ENCODE peak calls at places on chromosome 17, in four cellular contexts. M, O, I and S are unnamed samples.

GRCh38 chr17:79944251-79944812 is 91.3 kb downstream of the TBC1D16 start:
- DNase-seq in M (no peak), O (no peak), I (peak; percentile 14), S (no peak)

GRCh38 chr17:73430848-73431247 is 119.0 kb upstream of the CDC42EP4 start:
- DNase-seq in M (no peak), O (peak; percentile 57), I (peak; percentile 39), S (no peak)

GRCh38 chr17:81094744-81095607 is 60.0 kb downstream of the BAIAP2 start:
- DNase-seq in M (peak; percentile 58), O (peak; percentile 69), I (peak; percentile 91), S (peak; percentile 49)

GRCh38 chr17:82959242-82959930 is 119.6 kb upstream of the ZNF750 start:
- DNase-seq in M (no peak), O (no peak), I (no peak), S (no peak)

GRCh38 chr17:59093145-59093701 is 13.5 kb downstream of the TRIM37 start:
- DNase-seq in M (no peak), O (no peak), I (no peak), S (no peak)

GRCh38 chr17:59641799-59642484 is 22.2 kb downstream of the CLTC start:
- DNase-seq in M (no peak), O (no peak), I (no peak), S (no peak)

GRCh38 chr17:55731586-55732250 is 9.1 kb upstream of the TMEM100 start:
- DNase-seq in M (no peak), O (no peak), I (no peak), S (no peak)

GRCh38 chr17:28612936-28613872 is 781 bp downstream of the RSKR start:
- DNase-seq in M (peak; percentile 19), O (no peak), I (peak; percentile 47), S (no peak)

GRCh38 chr17:30035369-30035768 is 81.2 kb upstream of the NSRP1 start:
- DNase-seq in M (no peak), O (no peak), I (no peak), S (no peak)

GRCh38 chr17:79711715-79712305 is 18.9 kb upstream of the ENPP7 start:
- DNase-seq in M (no peak), O (no peak), I (no peak), S (no peak)

GRCh38 chr17:77365584-77366186 is 224.9 kb downstream of the SEC14L1 start:
- DNase-seq in M (no peak), O (peak; percentile 82), I (no peak), S (no peak)

GRCh38 chr17:27106347-27106981 is 187.4 kb upstream of the WSB1 start:
- DNase-seq in M (no peak), O (no peak), I (no peak), S (no peak)

GRCh38 chr17:65099941-65100315 is 37.2 kb upstream of the RGS9 start:
- DNase-seq in M (peak; percentile 58), O (peak; percentile 40), I (peak; percentile 75), S (no peak)

GRCh38 chr17:40932608-40933007 is 4.8 kb downstream of the KRT23 start:
- DNase-seq in M (no peak), O (no peak), I (no peak), S (no peak)

GRCh38 chr17:35080536-35080935 is 17.0 kb upstream of the RFFL start:
- DNase-seq in M (no peak), O (no peak), I (no peak), S (no peak)

GRCh38 chr17:39122982-39123381 is 28.5 kb downstream of the PLXDC1 start:
- DNase-seq in M (no peak), O (no peak), I (no peak), S (no peak)

GRCh38 chr17:37438141-37438540 is 31.5 kb downstream of the TADA2A start:
- DNase-seq in M (no peak), O (no peak), I (no peak), S (no peak)

GRCh38 chr17:79051306-79051705 is 23.3 kb upstream of the ENGASE start:
- DNase-seq in M (no peak), O (no peak), I (no peak), S (no peak)